ENCODE peak calls at places on chromosomes 1 and 21, in nine cellular contexts. X is CD4-positive, alpha-beta T cell; O is adrenal gland; L is heart right ventricle; K is tibial nerve; T is mucosa of descending colon; C is cardiac fibroblast; Q is GM06990; A is CD8-positive, alpha-beta T cell. J is an unnamed sample.

GRCh38 chr1:225843426-225843795 is 33.5 kb downstream of the EPHX1 start:
- DNase-seq in L (no peak), A (no peak), T (no peak), K (no peak), Q (no peak), X (no peak), C (no peak), O (no peak), J (no peak)

GRCh38 chr21:38716088-38716487 is 89.6 kb upstream of the ETS2 start:
- DNase-seq in O (no peak), X (no peak), T (no peak), A (no peak), C (no peak), Q (no peak), K (no peak), L (no peak), J (no peak)

GRCh38 chr1:63710776-63711175 is 63.0 kb upstream of the ROR1 start:
- DNase-seq in L (no peak), O (no peak), X (no peak), K (no peak), T (no peak), A (no peak), Q (no peak), C (no peak), J (no peak)

GRCh38 chr1:226186124-226187018 is at the start of gene ACBD3:
- DNase-seq in A (peak), X (peak), O (peak), C (peak), L (peak), K (peak), Q (peak), T (peak), J (peak)

GRCh38 chr1:226308166-226308722 is 720 bp downstream of the LIN9 start:
- DNase-seq in A (peak), T (peak), C (peak), L (peak), Q (no peak), O (no peak), K (no peak), X (no peak), J (no peak)

GRCh38 chr1:156100205-156100995 is 14.1 kb upstream of the LMNA start:
- DNase-seq in A (no peak), L (no peak), Q (no peak), X (no peak), O (no peak), C (no peak), T (peak), K (no peak), J (no peak)

GRCh38 chr1:44531785-44532566 is 126.9 kb downstream of the RNF220 start:
- DNase-seq in K (no peak), Q (peak), C (peak), O (peak), A (no peak), X (no peak), L (no peak), T (no peak), J (no peak)

GRCh38 chr1:211630236-211631081 is 45.0 kb downstream of the NEK2 start:
- DNase-seq in A (no peak), T (no peak), O (peak), X (no peak), Q (no peak), C (no peak), K (no peak), L (peak), J (no peak)

GRCh38 chr21:36806103-36806502 is 107.2 kb downstream of the SIM2 start:
- DNase-seq in L (no peak), T (no peak), O (no peak), A (no peak), C (peak), Q (no peak), K (no peak), X (no peak), J (no peak)

GRCh38 chr21:44485254-44485793 is 30.0 kb downstream of the LRRC3 start:
- DNase-seq in K (peak), Q (no peak), X (peak), T (peak), C (peak), L (no peak), O (peak), A (peak), J (no peak)

GRCh38 chr1:33634806-33635205 is 162.4 kb downstream of the ZSCAN20 start:
- DNase-seq in A (no peak), T (peak), C (peak), X (no peak), Q (no peak), K (peak), O (peak), L (peak), J (no peak)

GRCh38 chr1:67682659-67683197 is 2.3 kb upstream of the GADD45A start:
- DNase-seq in L (no peak), K (no peak), A (no peak), Q (no peak), T (no peak), O (no peak), C (peak), X (no peak), J (no peak)

GRCh38 chr1:54111624-54112023 is 41.2 kb downstream of the CDCP2 start:
- DNase-seq in Q (no peak), K (no peak), X (no peak), T (no peak), A (no peak), O (no peak), C (no peak), L (no peak), J (no peak)

GRCh38 chr1:209641216-209642181 is 10.7 kb downstream of the LAMB3 start:
- DNase-seq in L (peak), K (no peak), A (no peak), Q (no peak), X (no peak), C (peak), T (peak), O (peak), J (peak)

GRCh38 chr1:3460653-3461237 is 6.3 kb downstream of the ARHGEF16 start:
- DNase-seq in A (no peak), T (peak), X (no peak), K (no peak), O (peak), C (peak), Q (no peak), L (no peak), J (no peak)

GRCh38 chr21:36550761-36551160 is 70.8 kb upstream of the CLDN14 start:
- DNase-seq in Q (no peak), C (peak), X (no peak), O (no peak), L (no peak), K (no peak), T (no peak), A (no peak), J (no peak)

GRCh38 chr1:34907487-34908090 is 21.9 kb downstream of the DLGAP3 start:
- DNase-seq in C (no peak), A (no peak), L (no peak), T (no peak), X (no peak), K (no peak), Q (no peak), O (no peak), J (no peak)

GRCh38 chr1:208177656-208178055 is 66.5 kb downstream of the PLXNA2 start:
- DNase-seq in K (no peak), O (no peak), X (no peak), L (no peak), Q (no peak), C (no peak), A (no peak), T (peak), J (no peak)

GRCh38 chr1:66360285-66360724 is 173.6 kb upstream of the SGIP1 start:
- DNase-seq in A (no peak), X (no peak), T (no peak), C (peak), K (no peak), Q (no peak), L (no peak), O (no peak), J (no peak)

GRCh38 chr1:183346276-183346732 is 71.9 kb downstream of the NMNAT2 start:
- DNase-seq in L (no peak), O (no peak), Q (no peak), C (no peak), A (no peak), T (no peak), K (no peak), X (no peak), J (no peak)

GRCh38 chr1:240258910-240259309 is 167.2 kb downstream of the FMN2 start:
- DNase-seq in T (no peak), K (no peak), L (no peak), X (no peak), O (no peak), C (peak), A (no peak), Q (no peak), J (no peak)

GRCh38 chr1:109513110-109513702 is 3.7 kb upstream of the AMIGO1 start:
- DNase-seq in A (no peak), O (no peak), L (no peak), X (no peak), Q (no peak), K (no peak), T (no peak), C (no peak), J (no peak)

GRCh38 chr1:198435044-198435443 is 105.4 kb downstream of the ATP6V1G3 start:
- DNase-seq in O (no peak), C (peak), T (no peak), Q (no peak), K (no peak), X (no peak), L (no peak), A (no peak), J (no peak)

GRCh38 chr1:63487336-63488065 is 35.5 kb downstream of the ITGB3BP start:
- DNase-seq in L (peak), O (no peak), C (peak), T (peak), X (no peak), A (no peak), K (no peak), Q (no peak), J (no peak)

GRCh38 chr1:229101475-229101874 is 169.4 kb upstream of the RAB4A start:
- DNase-seq in K (no peak), T (no peak), O (no peak), Q (no peak), L (no peak), C (no peak), A (no peak), X (no peak), J (no peak)

GRCh38 chr1:229104654-229105053 is 166.3 kb upstream of the RAB4A start:
- DNase-seq in A (no peak), O (no peak), T (no peak), X (no peak), Q (no peak), L (no peak), K (no peak), C (no peak), J (no peak)

GRCh38 chr1:229101011-229101410 is 169.9 kb upstream of the RAB4A start:
- DNase-seq in L (no peak), Q (no peak), O (no peak), C (no peak), A (no peak), K (no peak), T (no peak), X (no peak), J (no peak)

GRCh38 chr1:229105109-229105508 is 165.8 kb upstream of the RAB4A start:
- DNase-seq in C (no peak), X (no peak), Q (no peak), O (no peak), A (no peak), K (no peak), L (no peak), T (no peak), J (no peak)

GRCh38 chr1:229102741-229103480 is 168.0 kb upstream of the RAB4A start:
- DNase-seq in Q (no peak), T (no peak), C (no peak), A (no peak), K (no peak), X (no peak), O (no peak), L (no peak), J (no peak)
- TF ChIP-seq CTCF in Q (peak), T (no peak), C (no peak), A (no peak), K (no peak), X (no peak), O (no peak), L (no peak), J (no peak)

GRCh38 chr1:6909857-6910256 is 124.6 kb downstream of the CAMTA1 start:
- DNase-seq in O (no peak), T (no peak), X (no peak), K (no peak), A (no peak), C (no peak), L (no peak), Q (no peak), J (no peak)
- TF ChIP-seq CTCF in O (no peak), T (no peak), X (no peak), K (no peak), A (no peak), C (no peak), L (no peak), Q (no peak), J (no peak)

DNA sequence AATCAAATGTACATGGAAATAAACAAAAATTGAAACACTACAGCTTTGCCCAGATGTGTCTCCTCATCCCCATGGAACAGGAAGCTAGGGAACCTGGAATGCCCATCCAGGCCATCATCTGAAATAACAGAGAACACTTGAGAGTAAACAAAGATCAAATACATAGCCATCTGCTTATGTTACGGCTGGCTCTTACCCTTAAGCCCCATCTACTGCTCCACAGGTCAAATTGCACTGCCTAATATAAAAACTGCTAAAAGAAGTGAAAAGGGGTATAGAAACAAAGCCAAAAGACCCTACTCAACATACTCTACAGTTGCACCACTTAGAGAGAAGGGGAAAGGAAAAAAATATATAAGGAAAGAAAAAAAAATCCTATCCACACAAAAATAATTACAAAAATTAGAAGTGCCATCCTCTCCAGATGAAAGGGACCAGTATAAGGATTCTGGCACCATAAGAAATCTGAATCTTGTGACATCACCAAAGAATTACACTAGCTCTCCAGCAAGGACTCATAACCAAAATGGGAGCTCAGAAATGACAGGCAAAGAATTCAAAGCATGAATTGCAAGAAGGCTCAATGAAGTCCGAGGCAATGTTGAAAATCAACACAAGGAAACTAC is 26.9 kb downstream of the OR6Y1 start:
- DNase-seq in O (no peak), K (no peak), T (peak), X (no peak), L (no peak), A (no peak), C (peak), Q (no peak), J (no peak)
- TF ChIP-seq CTCF in O (no peak), K (peak), T (no peak), X (peak), L (no peak), A (peak), C (peak), Q (peak), J (peak)

DNA sequence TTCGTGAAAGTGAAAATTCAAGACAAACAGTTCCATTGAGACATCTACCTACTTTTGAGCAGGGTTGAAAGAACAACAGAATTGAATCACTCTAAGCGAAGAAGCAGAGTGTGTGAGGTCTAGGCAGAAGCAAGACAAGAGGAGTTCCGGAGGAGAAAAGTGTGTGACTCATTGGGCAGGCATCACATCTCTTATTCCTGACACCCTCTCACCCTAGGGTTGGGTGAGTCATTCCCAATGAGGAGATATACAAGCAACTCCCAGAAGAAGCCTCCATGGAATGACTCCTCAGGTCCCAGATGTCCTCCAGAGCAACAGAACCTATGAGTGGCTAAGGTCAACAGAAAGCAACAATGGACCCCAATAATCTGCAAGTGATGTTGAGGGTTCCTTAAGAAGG is 138.1 kb downstream of the TPR start:
- DNase-seq in K (no peak), X (no peak), C (peak), Q (no peak), T (no peak), L (no peak), A (no peak), O (no peak), J (no peak)
- TF ChIP-seq CTCF in K (no peak), X (no peak), C (no peak), Q (no peak), T (no peak), L (no peak), A (no peak), O (no peak), J (no peak)